ENCODE peak calls at places on chromosomes 5 and 9, in eight cellular contexts. One of them, this sample, is unnamed.

GRCh38 chr5:77129386-77129785 is 42.3 kb upstream of the ZBED3 start:
- DNase-seq in choroid plexus epithelial cell: peak
- DNase-seq in RWPE1: peak
- DNase-seq in T1000: no peak
- DNase-seq in kidney epithelial cell: no peak
- DNase-seq in small intestine: no peak
- DNase-seq in activated CD8-positive, alpha-beta memory T cell treated with anti-CD3 and anti-CD28 coated beads for 48 hours: no peak
- DNase-seq in LoVo: no peak
- DNase-seq in this sample: no peak

GRCh38 chr9:112051812-112052211 is 123.3 kb downstream of the SUSD1 start:
- DNase-seq in LoVo: no peak
- DNase-seq in kidney epithelial cell: no peak
- DNase-seq in activated CD8-positive, alpha-beta memory T cell treated with anti-CD3 and anti-CD28 coated beads for 48 hours: no peak
- DNase-seq in choroid plexus epithelial cell: no peak
- DNase-seq in small intestine: no peak
- DNase-seq in T1000: no peak
- DNase-seq in RWPE1: no peak
- DNase-seq in this sample: no peak

GRCh38 chr5:170496629-170497028 is 7.2 kb upstream of the KCNIP1 start:
- DNase-seq in RWPE1: no peak
- DNase-seq in LoVo: no peak
- DNase-seq in small intestine: no peak
- DNase-seq in kidney epithelial cell: no peak
- DNase-seq in T1000: no peak
- DNase-seq in choroid plexus epithelial cell: no peak
- DNase-seq in activated CD8-positive, alpha-beta memory T cell treated with anti-CD3 and anti-CD28 coated beads for 48 hours: no peak
- DNase-seq in this sample: no peak

GRCh38 chr5:125357660-125358059 is 611.2 kb upstream of the ZNF608 start:
- DNase-seq in activated CD8-positive, alpha-beta memory T cell treated with anti-CD3 and anti-CD28 coated beads for 48 hours: no peak
- DNase-seq in T1000: peak
- DNase-seq in choroid plexus epithelial cell: no peak
- DNase-seq in RWPE1: no peak
- DNase-seq in LoVo: peak
- DNase-seq in small intestine: no peak
- DNase-seq in kidney epithelial cell: no peak
- DNase-seq in this sample: no peak

GRCh38 chr9:16680965-16681658 is 189.4 kb downstream of the BNC2 start:
- DNase-seq in LoVo: no peak
- DNase-seq in RWPE1: no peak
- DNase-seq in activated CD8-positive, alpha-beta memory T cell treated with anti-CD3 and anti-CD28 coated beads for 48 hours: no peak
- DNase-seq in T1000: no peak
- DNase-seq in choroid plexus epithelial cell: peak
- DNase-seq in small intestine: no peak
- DNase-seq in kidney epithelial cell: no peak
- DNase-seq in this sample: no peak

GRCh38 chr5:148541054-148541835 is 113.1 kb downstream of the HTR4 start:
- DNase-seq in kidney epithelial cell: no peak
- DNase-seq in small intestine: no peak
- DNase-seq in T1000: no peak
- DNase-seq in LoVo: no peak
- DNase-seq in choroid plexus epithelial cell: no peak
- DNase-seq in activated CD8-positive, alpha-beta memory T cell treated with anti-CD3 and anti-CD28 coated beads for 48 hours: no peak
- DNase-seq in RWPE1: no peak
- DNase-seq in this sample: no peak

GRCh38 chr9:7298123-7298522 is 501.5 kb downstream of the DMAC1 start:
- DNase-seq in kidney epithelial cell: no peak
- DNase-seq in small intestine: no peak
- DNase-seq in choroid plexus epithelial cell: no peak
- DNase-seq in RWPE1: no peak
- DNase-seq in activated CD8-positive, alpha-beta memory T cell treated with anti-CD3 and anti-CD28 coated beads for 48 hours: no peak
- DNase-seq in T1000: no peak
- DNase-seq in LoVo: no peak
- DNase-seq in this sample: no peak

GRCh38 chr5:148145916-148146315 is 22.4 kb upstream of the SPINK14 start:
- DNase-seq in LoVo: peak
- DNase-seq in RWPE1: peak
- DNase-seq in small intestine: peak
- DNase-seq in activated CD8-positive, alpha-beta memory T cell treated with anti-CD3 and anti-CD28 coated beads for 48 hours: no peak
- DNase-seq in choroid plexus epithelial cell: peak
- DNase-seq in T1000: no peak
- DNase-seq in kidney epithelial cell: no peak
- DNase-seq in this sample: no peak

GRCh38 chr5:168591302-168592013 is 12.3 kb upstream of the PANK3 start:
- DNase-seq in activated CD8-positive, alpha-beta memory T cell treated with anti-CD3 and anti-CD28 coated beads for 48 hours: no peak
- DNase-seq in RWPE1: no peak
- DNase-seq in choroid plexus epithelial cell: no peak
- DNase-seq in T1000: no peak
- DNase-seq in kidney epithelial cell: no peak
- DNase-seq in LoVo: peak
- DNase-seq in small intestine: peak
- DNase-seq in this sample: no peak

GRCh38 chr9:82148849-82149544 is 160.4 kb downstream of the SPATA31D1 start:
- DNase-seq in LoVo: no peak
- DNase-seq in T1000: no peak
- DNase-seq in choroid plexus epithelial cell: peak
- DNase-seq in activated CD8-positive, alpha-beta memory T cell treated with anti-CD3 and anti-CD28 coated beads for 48 hours: no peak
- DNase-seq in small intestine: no peak
- DNase-seq in kidney epithelial cell: no peak
- DNase-seq in RWPE1: no peak
- DNase-seq in this sample: no peak

GRCh38 chr9:92712767-92713166 is 42.8 kb upstream of the IPPK start:
- DNase-seq in activated CD8-positive, alpha-beta memory T cell treated with anti-CD3 and anti-CD28 coated beads for 48 hours: no peak
- DNase-seq in RWPE1: no peak
- DNase-seq in T1000: no peak
- DNase-seq in kidney epithelial cell: no peak
- DNase-seq in LoVo: no peak
- DNase-seq in small intestine: no peak
- DNase-seq in choroid plexus epithelial cell: no peak
- DNase-seq in this sample: no peak

GRCh38 chr5:92801921-92802320 is 779.1 kb downstream of the NR2F1-AS1 start:
- DNase-seq in RWPE1: no peak
- DNase-seq in T1000: no peak
- DNase-seq in kidney epithelial cell: no peak
- DNase-seq in small intestine: no peak
- DNase-seq in activated CD8-positive, alpha-beta memory T cell treated with anti-CD3 and anti-CD28 coated beads for 48 hours: no peak
- DNase-seq in LoVo: no peak
- DNase-seq in choroid plexus epithelial cell: peak
- DNase-seq in this sample: no peak

GRCh38 chr5:119360905-119361605 is 5.2 kb downstream of the TNFAIP8 start:
- DNase-seq in LoVo: no peak
- DNase-seq in activated CD8-positive, alpha-beta memory T cell treated with anti-CD3 and anti-CD28 coated beads for 48 hours: no peak
- DNase-seq in small intestine: no peak
- DNase-seq in kidney epithelial cell: no peak
- DNase-seq in T1000: peak
- DNase-seq in RWPE1: peak
- DNase-seq in choroid plexus epithelial cell: peak
- DNase-seq in this sample: no peak

GRCh38 chr5:31934156-31934555 is 240.0 kb downstream of the GOLPH3 start:
- DNase-seq in activated CD8-positive, alpha-beta memory T cell treated with anti-CD3 and anti-CD28 coated beads for 48 hours: no peak
- DNase-seq in choroid plexus epithelial cell: no peak
- DNase-seq in T1000: no peak
- DNase-seq in kidney epithelial cell: no peak
- DNase-seq in LoVo: no peak
- DNase-seq in small intestine: no peak
- DNase-seq in RWPE1: no peak
- DNase-seq in this sample: no peak

GRCh38 chr9:3708751-3709150 is 182.9 kb upstream of the RFX3 start:
- DNase-seq in LoVo: no peak
- DNase-seq in small intestine: no peak
- DNase-seq in kidney epithelial cell: peak
- DNase-seq in choroid plexus epithelial cell: peak
- DNase-seq in RWPE1: no peak
- DNase-seq in T1000: no peak
- DNase-seq in activated CD8-positive, alpha-beta memory T cell treated with anti-CD3 and anti-CD28 coated beads for 48 hours: no peak
- DNase-seq in this sample: no peak

GRCh38 chr9:10875752-10876151 is 262.9 kb upstream of the PTPRD start:
- DNase-seq in kidney epithelial cell: no peak
- DNase-seq in T1000: no peak
- DNase-seq in choroid plexus epithelial cell: peak
- DNase-seq in RWPE1: peak
- DNase-seq in small intestine: no peak
- DNase-seq in activated CD8-positive, alpha-beta memory T cell treated with anti-CD3 and anti-CD28 coated beads for 48 hours: no peak
- DNase-seq in LoVo: no peak
- DNase-seq in this sample: no peak

GRCh38 chr9:123081824-123082223 is 48.4 kb downstream of the GPR21 start:
- DNase-seq in RWPE1: peak
- DNase-seq in LoVo: no peak
- DNase-seq in kidney epithelial cell: no peak
- DNase-seq in T1000: no peak
- DNase-seq in small intestine: peak
- DNase-seq in choroid plexus epithelial cell: peak
- DNase-seq in activated CD8-positive, alpha-beta memory T cell treated with anti-CD3 and anti-CD28 coated beads for 48 hours: no peak
- DNase-seq in this sample: no peak

GRCh38 chr9:137297060-137297664 is 4.9 kb downstream of the NRARP start:
- DNase-seq in kidney epithelial cell: no peak
- DNase-seq in LoVo: no peak
- DNase-seq in T1000: no peak
- DNase-seq in small intestine: peak
- DNase-seq in activated CD8-positive, alpha-beta memory T cell treated with anti-CD3 and anti-CD28 coated beads for 48 hours: no peak
- DNase-seq in RWPE1: no peak
- DNase-seq in choroid plexus epithelial cell: no peak
- DNase-seq in this sample: no peak

GRCh38 chr5:151793358-151793757 is 21.6 kb downstream of the G3BP1 start:
- DNase-seq in kidney epithelial cell: no peak
- DNase-seq in T1000: no peak
- DNase-seq in choroid plexus epithelial cell: no peak
- DNase-seq in LoVo: no peak
- DNase-seq in activated CD8-positive, alpha-beta memory T cell treated with anti-CD3 and anti-CD28 coated beads for 48 hours: no peak
- DNase-seq in RWPE1: no peak
- DNase-seq in small intestine: no peak
- DNase-seq in this sample: no peak

GRCh38 chr9:90880669-90881068 is 79.0 kb downstream of the SYK start:
- DNase-seq in T1000: no peak
- DNase-seq in choroid plexus epithelial cell: no peak
- DNase-seq in small intestine: no peak
- DNase-seq in kidney epithelial cell: no peak
- DNase-seq in activated CD8-positive, alpha-beta memory T cell treated with anti-CD3 and anti-CD28 coated beads for 48 hours: no peak
- DNase-seq in LoVo: no peak
- DNase-seq in RWPE1: no peak
- DNase-seq in this sample: no peak

GRCh38 chr9:2610985-2611384 is 10.6 kb upstream of the VLDLR start:
- DNase-seq in T1000: no peak
- DNase-seq in kidney epithelial cell: no peak
- DNase-seq in choroid plexus epithelial cell: peak
- DNase-seq in RWPE1: no peak
- DNase-seq in small intestine: no peak
- DNase-seq in activated CD8-positive, alpha-beta memory T cell treated with anti-CD3 and anti-CD28 coated beads for 48 hours: no peak
- DNase-seq in LoVo: no peak
- DNase-seq in this sample: no peak

GRCh38 chr9:121498150-121498486 is 1.5 kb downstream of the GGTA1 start:
- DNase-seq in RWPE1: peak
- DNase-seq in T1000: no peak
- DNase-seq in small intestine: peak
- DNase-seq in kidney epithelial cell: peak
- DNase-seq in activated CD8-positive, alpha-beta memory T cell treated with anti-CD3 and anti-CD28 coated beads for 48 hours: no peak
- DNase-seq in choroid plexus epithelial cell: peak
- DNase-seq in LoVo: peak
- DNase-seq in this sample: no peak

GRCh38 chr9:79176298-79176697 is 395.5 kb upstream of the TLE4 start:
- DNase-seq in LoVo: no peak
- DNase-seq in activated CD8-positive, alpha-beta memory T cell treated with anti-CD3 and anti-CD28 coated beads for 48 hours: no peak
- DNase-seq in RWPE1: no peak
- DNase-seq in T1000: no peak
- DNase-seq in small intestine: no peak
- DNase-seq in kidney epithelial cell: no peak
- DNase-seq in choroid plexus epithelial cell: no peak
- DNase-seq in this sample: no peak

GRCh38 chr5:68683632-68684035 is 410.2 kb upstream of the SLC30A5 start:
- DNase-seq in LoVo: peak
- DNase-seq in T1000: peak
- DNase-seq in small intestine: no peak
- DNase-seq in choroid plexus epithelial cell: peak
- DNase-seq in RWPE1: peak
- DNase-seq in activated CD8-positive, alpha-beta memory T cell treated with anti-CD3 and anti-CD28 coated beads for 48 hours: no peak
- DNase-seq in kidney epithelial cell: peak
- DNase-seq in this sample: no peak

GRCh38 chr9:122360891-122361290 is 9.9 kb upstream of the PTGS1 start:
- DNase-seq in activated CD8-positive, alpha-beta memory T cell treated with anti-CD3 and anti-CD28 coated beads for 48 hours: no peak
- DNase-seq in small intestine: no peak
- DNase-seq in LoVo: no peak
- DNase-seq in RWPE1: no peak
- DNase-seq in choroid plexus epithelial cell: no peak
- DNase-seq in T1000: no peak
- DNase-seq in kidney epithelial cell: no peak
- DNase-seq in this sample: no peak

GRCh38 chr5:132228241-132229035 is 785 bp upstream of the P4HA2 start:
- DNase-seq in activated CD8-positive, alpha-beta memory T cell treated with anti-CD3 and anti-CD28 coated beads for 48 hours: no peak
- DNase-seq in small intestine: no peak
- DNase-seq in RWPE1: no peak
- DNase-seq in kidney epithelial cell: no peak
- DNase-seq in LoVo: no peak
- DNase-seq in T1000: no peak
- DNase-seq in choroid plexus epithelial cell: no peak
- DNase-seq in this sample: peak

GRCh38 chr9:33476503-33476902 is 2.8 kb upstream of the NOL6 start:
- DNase-seq in activated CD8-positive, alpha-beta memory T cell treated with anti-CD3 and anti-CD28 coated beads for 48 hours: no peak
- DNase-seq in kidney epithelial cell: no peak
- DNase-seq in choroid plexus epithelial cell: no peak
- DNase-seq in T1000: no peak
- DNase-seq in small intestine: no peak
- DNase-seq in LoVo: no peak
- DNase-seq in RWPE1: no peak
- DNase-seq in this sample: no peak

GRCh38 chr5:14171621-14172020 is 28.5 kb downstream of the TRIO start:
- DNase-seq in small intestine: no peak
- DNase-seq in RWPE1: no peak
- DNase-seq in choroid plexus epithelial cell: peak
- DNase-seq in activated CD8-positive, alpha-beta memory T cell treated with anti-CD3 and anti-CD28 coated beads for 48 hours: no peak
- DNase-seq in kidney epithelial cell: no peak
- DNase-seq in LoVo: no peak
- DNase-seq in T1000: no peak
- DNase-seq in this sample: no peak

GRCh38 chr9:133109931-133110650 is 10.9 kb downstream of the RALGDS start:
- DNase-seq in activated CD8-positive, alpha-beta memory T cell treated with anti-CD3 and anti-CD28 coated beads for 48 hours: no peak
- DNase-seq in T1000: no peak
- DNase-seq in RWPE1: no peak
- DNase-seq in small intestine: no peak
- DNase-seq in LoVo: no peak
- DNase-seq in kidney epithelial cell: no peak
- DNase-seq in choroid plexus epithelial cell: no peak
- DNase-seq in this sample: no peak

GRCh38 chr5:153153086-153153485 is 337.4 kb upstream of the GRIA1 start:
- DNase-seq in choroid plexus epithelial cell: peak
- DNase-seq in activated CD8-positive, alpha-beta memory T cell treated with anti-CD3 and anti-CD28 coated beads for 48 hours: no peak
- DNase-seq in RWPE1: no peak
- DNase-seq in kidney epithelial cell: no peak
- DNase-seq in T1000: no peak
- DNase-seq in LoVo: no peak
- DNase-seq in small intestine: no peak
- DNase-seq in this sample: no peak